ENCODE peak calls at places on chromosomes 16 and 17, in ten cellular contexts. S, A, W, L, O, I, Y, C, T and V are unnamed samples.

GRCh38 chr17:41492771-41493170 is 3.1 kb upstream of the KRT36 start:
- DNase-seq in T (peak; percentile 45), A (peak; percentile 66), L (no peak), C (peak; percentile 30), O (no peak), S (no peak), I (no peak), Y (no peak), W (peak; percentile 31), V (no peak)

GRCh38 chr16:86772671-86773338 is 194.5 kb downstream of the FOXL1 start:
- DNase-seq in C (no peak), I (no peak), O (no peak), Y (no peak), S (peak; percentile 88), L (no peak), T (no peak), A (no peak), W (peak; percentile 97), V (no peak)

GRCh38 chr17:49963626-49964538 is 5.1 kb upstream of the DLX4 start:
- DNase-seq in I (no peak), S (no peak), L (peak; percentile 20), Y (no peak), W (no peak), C (no peak), O (peak; percentile 72), A (no peak), T (no peak), V (no peak)

GRCh38 chr16:87392823-87393679 is 915 bp downstream of the MAP1LC3B start:
- DNase-seq in I (peak; percentile 28), W (peak; percentile 59), S (peak; percentile 47), Y (peak; percentile 12), L (peak; percentile 29), O (peak; percentile 71), C (peak; percentile 34), A (no peak), T (peak; percentile 68), V (no peak)

GRCh38 chr16:35102780-35103403 is 1643.5 kb downstream of the TP53TG3F start:
- DNase-seq in I (no peak), Y (no peak), S (no peak), W (no peak), A (no peak), T (peak; percentile 25), O (peak; percentile 16), L (no peak), C (no peak), V (no peak)

GRCh38 chr17:46194393-46195216 is 1.4 kb upstream of the KANSL1 start:
- DNase-seq in O (peak; percentile 73), C (no peak), Y (peak; percentile 55), T (peak; percentile 75), I (peak; percentile 45), L (no peak), W (peak; percentile 44), A (no peak), S (peak; percentile 54), V (no peak)

GRCh38 chr16:64278196-64278595 is 843.7 kb downstream of the CDH11 start:
- DNase-seq in Y (no peak), A (no peak), I (no peak), W (peak; percentile 25), L (no peak), S (peak; percentile 43), C (no peak), O (no peak), T (no peak), V (no peak)

GRCh38 chr16:5216681-5217080 is 119.1 kb upstream of the EEF2KMT start:
- DNase-seq in I (no peak), A (no peak), Y (no peak), T (no peak), C (no peak), W (no peak), L (no peak), O (no peak), S (no peak), V (no peak)

GRCh38 chr17:50201226-50201854 is at the start of gene COL1A1:
- DNase-seq in A (peak; percentile 59), O (peak; percentile 59), Y (no peak), S (peak; percentile 95), T (no peak), I (no peak), C (peak; percentile 73), W (peak; percentile 86), L (no peak), V (peak; percentile 92)

GRCh38 chr17:4601326-4601725 is 17.0 kb downstream of the SMTNL2 start:
- DNase-seq in I (no peak), Y (no peak), C (no peak), A (no peak), T (no peak), S (no peak), O (no peak), L (no peak), W (no peak), V (no peak)

GRCh38 chr16:65318138-65318537 is 196.3 kb upstream of the CDH11 start:
- DNase-seq in S (peak; percentile 54), C (no peak), O (peak; percentile 28), A (no peak), T (no peak), L (no peak), W (no peak), Y (no peak), I (no peak), V (no peak)

GRCh38 chr17:57677301-57677700 is 67.8 kb downstream of the CCDC182 start:
- DNase-seq in L (no peak), T (no peak), W (no peak), O (no peak), I (no peak), C (no peak), S (no peak), A (no peak), Y (no peak), V (no peak)

GRCh38 chr16:8712589-8713361 is 38.4 kb downstream of the ABAT start:
- DNase-seq in O (peak; percentile 82), Y (no peak), S (no peak), C (no peak), I (no peak), W (no peak), T (peak; percentile 3), L (peak; percentile 44), A (peak; percentile 35), V (no peak)

GRCh38 chr17:7887038-7887481 is 1.5 kb upstream of the CHD3 start:
- DNase-seq in L (no peak), O (peak; percentile 42), T (no peak), I (no peak), A (no peak), W (no peak), Y (no peak), S (no peak), C (no peak), V (no peak)
- TF ChIP-seq CTCF in L (no peak), O (no peak), T (peak; percentile 1), I (no peak), A (no peak), W (peak; percentile 8), Y (no peak), S (no peak), C (no peak), V (no peak)

DNA sequence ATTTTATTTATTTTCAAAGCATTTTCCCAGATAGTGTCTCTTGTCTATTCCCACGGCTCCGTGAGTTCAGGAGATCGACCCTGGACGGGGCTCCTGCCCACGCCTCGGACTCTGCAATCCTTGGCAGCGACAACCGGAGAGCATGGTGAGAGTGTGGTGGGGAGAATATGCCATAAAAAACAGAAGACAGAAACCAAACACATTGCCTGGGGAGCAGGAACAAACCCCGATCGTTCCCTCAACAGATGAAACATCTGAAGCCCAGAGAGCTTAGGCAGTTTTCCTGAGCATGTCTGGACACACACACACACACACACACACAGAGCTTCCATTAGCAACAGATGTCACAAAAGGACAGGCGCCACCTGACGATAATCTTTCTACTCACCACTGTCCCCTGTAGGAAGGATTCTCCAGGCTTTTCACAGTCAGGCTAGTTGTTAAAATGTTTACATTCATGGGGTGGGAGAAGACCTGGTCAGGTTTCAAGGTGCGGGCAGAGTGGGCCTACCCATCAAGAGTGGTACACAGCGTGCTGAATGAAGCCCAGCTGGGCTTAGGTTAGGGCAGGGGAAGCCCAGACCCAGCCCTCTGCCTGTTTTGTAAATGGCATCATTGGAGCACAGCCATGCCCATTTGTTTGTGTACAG is 230.4 kb upstream of the TNRC6C start:
- DNase-seq in W (no peak), A (no peak), T (peak; percentile 32), S (peak; percentile 80), O (peak; percentile 36), L (no peak), I (no peak), C (peak; percentile 56), Y (no peak), V (peak; percentile 28)
- TF ChIP-seq CTCF in W (peak; percentile 1), A (no peak), T (peak; percentile 52), S (peak; percentile 55), O (peak; percentile 35), L (peak; percentile 26), I (no peak), C (peak; percentile 44), Y (no peak), V (peak; percentile 41)

GRCh38 chr16:50449800-50450199 is 81.0 kb upstream of the BRD7 start:
- DNase-seq in T (no peak), I (no peak), S (no peak), Y (no peak), O (no peak), W (no peak), C (no peak), A (no peak), L (no peak), V (no peak)

GRCh38 chr16:50446861-50447260 is 78.1 kb upstream of the BRD7 start:
- DNase-seq in L (no peak), O (no peak), W (no peak), A (no peak), T (no peak), C (no peak), I (no peak), Y (no peak), S (no peak), V (no peak)

GRCh38 chr16:50448981-50449380 is 80.2 kb upstream of the BRD7 start:
- DNase-seq in O (no peak), C (no peak), W (no peak), L (no peak), Y (no peak), I (no peak), S (no peak), T (no peak), A (no peak), V (no peak)

GRCh38 chr16:50450957-50451356 is 82.2 kb upstream of the BRD7 start:
- DNase-seq in L (no peak), S (no peak), C (no peak), W (no peak), A (no peak), T (no peak), O (no peak), Y (no peak), I (no peak), V (no peak)

GRCh38 chr16:50448522-50448921 is 79.7 kb upstream of the BRD7 start:
- DNase-seq in W (no peak), Y (no peak), T (no peak), I (no peak), O (peak; percentile 80), S (no peak), L (no peak), A (no peak), C (no peak), V (no peak)
- TF ChIP-seq CTCF in W (no peak), Y (no peak), T (peak; percentile 15), I (no peak), O (peak; percentile 46), S (no peak), L (peak; percentile 44), A (no peak), C (no peak), V (no peak)

DNA sequence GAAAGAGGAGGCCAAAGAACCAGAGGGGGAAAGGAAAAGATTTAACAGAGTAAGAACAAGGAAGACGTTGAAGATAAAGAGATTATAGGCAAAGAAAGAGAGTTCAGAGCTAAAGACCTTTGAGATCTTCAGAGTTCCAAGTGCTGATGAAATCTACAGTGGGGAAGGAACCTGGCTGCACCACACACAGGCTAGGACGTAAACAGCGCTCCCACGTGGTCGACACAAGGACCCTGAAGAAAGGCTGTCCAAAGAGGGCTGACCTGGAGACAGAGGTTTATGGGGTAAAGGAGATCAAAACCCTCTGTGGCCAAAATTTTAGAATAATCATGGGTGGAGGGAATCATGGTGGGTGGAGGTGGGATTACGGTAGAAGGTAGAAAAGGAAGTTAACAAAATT is 121.6 kb downstream of the PMP22 start:
- DNase-seq in Y (no peak), S (no peak), W (no peak), C (no peak), L (no peak), T (peak; percentile 30), O (peak; percentile 46), A (no peak), I (no peak), V (no peak)
- TF ChIP-seq CTCF in Y (no peak), S (no peak), W (no peak), C (no peak), L (no peak), T (peak; percentile 41), O (peak; percentile 50), A (no peak), I (no peak), V (no peak)